ENCODE peak calls at places on chromosomes 13 and 19, in nine cellular contexts. S is A549, Q is heart left ventricle, L is body of pancreas, E is adrenal gland, P is H1, Y is breast epithelium, T is testis, O is transverse colon. B is an unnamed sample. For H3K4me1, the result is how much of the 10 kb centered on the place peaks cover.

GRCh38 chr19:30719189-30719990 is 347.2 kb downstream of the ZNF536 start:
- DNase-seq in S (no peak), Q (peak), L (peak), E (peak), P (no peak), Y (no peak), T (peak), O (peak), B (no peak)

GRCh38 chr13:26999499-26999898 is 172.1 kb downstream of the USP12 start:
- DNase-seq in S (no peak), Q (no peak), L (no peak), E (no peak), P (no peak), Y (no peak), T (no peak), O (peak), B (no peak)

GRCh38 chr13:50519866-50520265 is 323.6 kb downstream of the DLEU7 start:
- DNase-seq in S (no peak), Q (no peak), L (no peak), E (no peak), P (no peak), Y (no peak), T (no peak), O (no peak), B (no peak)

GRCh38 chr19:16001481-16002312 is 52.9 kb downstream of the OR10H4 start:
- DNase-seq in S (no peak), Q (no peak), L (peak), E (no peak), P (no peak), Y (no peak), T (no peak), O (peak), B (no peak)

GRCh38 chr13:72141845-72142470 is 275.0 kb upstream of the DACH1 start:
- DNase-seq in S (no peak), Q (no peak), L (peak), E (peak), P (no peak), Y (no peak), T (no peak), O (no peak), B (no peak)

GRCh38 chr19:1264801-1265610 is 4.1 kb upstream of the CIRBP start:
- DNase-seq in S (peak), Q (peak), L (peak), E (peak), P (no peak), Y (peak), T (peak), O (peak), B (no peak)

GRCh38 chr13:97330448-97330847 is 103.5 kb upstream of the RAP2A start:
- DNase-seq in S (no peak), Q (no peak), L (no peak), E (no peak), P (no peak), Y (no peak), T (no peak), O (no peak), B (no peak)

GRCh38 chr13:109297628-109298027 is 488.8 kb downstream of the IRS2 start:
- DNase-seq in S (no peak), Q (no peak), L (no peak), E (no peak), P (no peak), Y (no peak), T (no peak), O (no peak), B (no peak)

GRCh38 chr13:98581971-98582702 is 5.2 kb upstream of the STK24 start:
- DNase-seq in S (no peak), Q (no peak), L (no peak), E (no peak), P (no peak), Y (no peak), T (no peak), O (no peak), B (no peak)

GRCh38 chr13:94028234-94029145 is 451.0 kb downstream of the DCT start:
- DNase-seq in S (no peak), Q (no peak), L (no peak), E (no peak), P (no peak), Y (no peak), T (no peak), O (no peak), B (no peak)

GRCh38 chr19:2711175-2711936 is 8.9 kb upstream of the GNG7 start:
- DNase-seq in S (no peak), Q (no peak), L (no peak), E (no peak), P (no peak), Y (no peak), T (no peak), O (no peak), B (no peak)

GRCh38 chr19:5083547-5083965 is 114.6 kb downstream of the KDM4B start:
- DNase-seq in S (no peak), Q (peak), L (no peak), E (peak), P (no peak), Y (no peak), T (no peak), O (no peak), B (no peak)

GRCh38 chr13:50697746-50698526 is 145.6 kb downstream of the DLEU7 start:
- DNase-seq in S (no peak), Q (no peak), L (no peak), E (peak), P (no peak), Y (no peak), T (no peak), O (no peak), B (no peak)

GRCh38 chr13:35139591-35139990 is 197.5 kb downstream of the NBEA start:
- DNase-seq in S (no peak), Q (no peak), L (no peak), E (no peak), P (no peak), Y (no peak), T (no peak), O (no peak), B (no peak)

GRCh38 chr13:67726979-67727378 is 496.8 kb upstream of the PCDH9 start:
- DNase-seq in S (no peak), Q (no peak), L (no peak), E (peak), P (no peak), Y (no peak), T (no peak), O (peak), B (no peak)

GRCh38 chr19:1540353-1540925 is 16.6 kb downstream of the PLK5 start:
- DNase-seq in S (no peak), Q (no peak), L (no peak), E (no peak), P (no peak), Y (no peak), T (peak), O (no peak), B (no peak)

GRCh38 chr13:40494513-40494912 is 171.9 kb downstream of the FOXO1 start:
- DNase-seq in S (no peak), Q (no peak), L (no peak), E (no peak), P (no peak), Y (no peak), T (no peak), O (no peak), B (no peak)

GRCh38 chr19:43901395-43902390 is 33.4 kb downstream of the ZNF45 start:
- DNase-seq in S (peak), Q (peak), L (peak), E (peak), P (peak), Y (peak), T (peak), O (peak), B (peak)

GRCh38 chr19:53992815-53993214 is 1.4 kb downstream of the CACNG6 start:
- DNase-seq in S (no peak), Q (no peak), L (no peak), E (no peak), P (no peak), Y (no peak), T (no peak), O (no peak), B (no peak)

GRCh38 chr19:16883518-16883917 is 5.3 kb upstream of the F2RL3 start:
- DNase-seq in S (no peak), Q (no peak), L (no peak), E (no peak), P (no peak), Y (no peak), T (no peak), O (no peak), B (no peak)

GRCh38 chr13:102721800-102722231 is 27.0 kb upstream of the METTL21C start:
- DNase-seq in S (no peak), Q (no peak), L (no peak), E (peak), P (no peak), Y (no peak), T (no peak), O (no peak), B (no peak)

GRCh38 chr19:42613666-42614065 is 18.9 kb upstream of the CEACAM8 start:
- DNase-seq in S (no peak), Q (no peak), L (no peak), E (no peak), P (no peak), Y (no peak), T (no peak), O (no peak), B (no peak)

GRCh38 chr19:45632468-45633196 is 6.6 kb downstream of the EML2 start:
- DNase-seq in S (peak), Q (peak), L (peak), E (peak), P (no peak), Y (peak), T (peak), O (peak), B (no peak)

GRCh38 chr13:100040196-100040595 is 48.7 kb upstream of the PCCA start:
- DNase-seq in S (no peak), Q (no peak), L (no peak), E (no peak), P (no peak), Y (no peak), T (no peak), O (no peak), B (no peak)

GRCh38 chr19:572891-573825 is 762 bp downstream of the BSG start:
- DNase-seq in S (no peak), Q (no peak), L (peak), E (peak), P (no peak), Y (no peak), T (peak), O (peak), B (no peak)

GRCh38 chr19:3253270-3253669 is 28.8 kb downstream of the CELF5 start:
- DNase-seq in S (no peak), Q (no peak), L (no peak), E (no peak), P (no peak), Y (no peak), T (no peak), O (no peak), B (no peak)

GRCh38 chr13:58528351-58528750 is 896.8 kb downstream of the PCDH17 start:
- DNase-seq in S (no peak), Q (no peak), L (no peak), E (no peak), P (no peak), Y (no peak), T (no peak), O (no peak), B (no peak)

GRCh38 chr13:90070837-90071525 is 1276.5 kb upstream of the MIR17HG start:
- DNase-seq in S (no peak), Q (no peak), L (no peak), E (no peak), P (no peak), Y (no peak), T (no peak), O (no peak), B (no peak)

GRCh38 chr13:79398169-79398568 is 7.9 kb downstream of the RBM26 start:
- DNase-seq in S (no peak), Q (no peak), L (no peak), E (no peak), P (no peak), Y (no peak), T (no peak), O (no peak), B (no peak)

GRCh38 chr13:25463496-25463895 is 91.7 kb downstream of the ATP8A2 start:
- DNase-seq in S (no peak), Q (no peak), L (no peak), E (no peak), P (no peak), Y (no peak), T (no peak), O (no peak), B (no peak)

GRCh38 chr13:39688699-39689405 is 33.4 kb downstream of the COG6 start:
- DNase-seq in S (no peak), Q (no peak), L (no peak), E (no peak), P (no peak), Y (no peak), T (no peak), O (no peak), B (no peak)

GRCh38 chr19:23343434-23344010 is 51.7 kb downstream of the ZNF91 start:
- DNase-seq in S (no peak), Q (no peak), L (no peak), E (no peak), P (no peak), Y (no peak), T (no peak), O (no peak), B (no peak)

GRCh38 chr13:25727250-25727649 is 324.6 kb downstream of the SHISA2 start:
- DNase-seq in S (no peak), Q (no peak), L (peak), E (no peak), P (no peak), Y (peak), T (no peak), O (peak), B (no peak)

GRCh38 chr19:7619671-7620441 is 9.5 kb downstream of the XAB2 start:
- DNase-seq in S (no peak), Q (no peak), L (peak), E (no peak), P (no peak), Y (peak), T (no peak), O (no peak), B (no peak)

DNA sequence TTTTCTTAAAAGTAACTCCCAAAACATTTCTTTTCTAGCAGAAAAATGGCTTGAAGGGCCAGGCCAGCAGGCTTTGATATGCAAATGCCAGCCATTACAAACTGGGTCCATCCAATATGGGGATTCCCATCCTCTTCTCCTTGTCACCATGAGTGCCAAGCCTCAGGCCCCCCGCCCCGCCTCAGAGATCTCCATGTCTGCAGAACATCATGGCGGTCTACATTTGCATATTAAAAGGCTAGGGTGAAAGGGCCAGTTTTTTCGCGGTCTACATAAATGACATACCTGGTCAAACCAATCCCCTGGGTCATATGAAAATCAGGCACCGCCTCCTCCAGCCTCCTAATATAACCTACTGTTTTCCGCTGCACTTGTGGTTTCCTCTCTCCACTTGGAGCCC is 1327.6 kb downstream of the UQCRFS1 start:
- DNase-seq in S (no peak), Q (no peak), L (no peak), E (no peak), P (no peak), Y (no peak), T (no peak), O (no peak), B (no peak)
- TF ChIP-seq POLR2A in S (no peak), Q (no peak), L (no peak), E (no peak), P (no peak), Y (no peak), T (no peak), O (no peak), B (no peak)

GRCh38 chr19:14004619-14005380 is 1.3 kb downstream of the RFX1 start:
- DNase-seq in S (no peak), Q (peak), L (peak), E (peak), P (no peak), Y (no peak), T (peak), O (peak), B (no peak)
- H3K4me1 ChIP-seq in S (under half), Q (under half), L (under half), E (under half), P (under half), Y (under half), T (under half), O (under half), B (half or more)

GRCh38 chr19:57437931-57438330 is 2.8 kb downstream of the ZNF749 start:
- DNase-seq in S (no peak), Q (no peak), L (no peak), E (no peak), P (no peak), Y (no peak), T (no peak), O (no peak), B (no peak)
- TF ChIP-seq POLR2A in S (no peak), Q (no peak), L (no peak), E (no peak), P (no peak), Y (no peak), T (no peak), O (no peak), B (no peak)

DNA sequence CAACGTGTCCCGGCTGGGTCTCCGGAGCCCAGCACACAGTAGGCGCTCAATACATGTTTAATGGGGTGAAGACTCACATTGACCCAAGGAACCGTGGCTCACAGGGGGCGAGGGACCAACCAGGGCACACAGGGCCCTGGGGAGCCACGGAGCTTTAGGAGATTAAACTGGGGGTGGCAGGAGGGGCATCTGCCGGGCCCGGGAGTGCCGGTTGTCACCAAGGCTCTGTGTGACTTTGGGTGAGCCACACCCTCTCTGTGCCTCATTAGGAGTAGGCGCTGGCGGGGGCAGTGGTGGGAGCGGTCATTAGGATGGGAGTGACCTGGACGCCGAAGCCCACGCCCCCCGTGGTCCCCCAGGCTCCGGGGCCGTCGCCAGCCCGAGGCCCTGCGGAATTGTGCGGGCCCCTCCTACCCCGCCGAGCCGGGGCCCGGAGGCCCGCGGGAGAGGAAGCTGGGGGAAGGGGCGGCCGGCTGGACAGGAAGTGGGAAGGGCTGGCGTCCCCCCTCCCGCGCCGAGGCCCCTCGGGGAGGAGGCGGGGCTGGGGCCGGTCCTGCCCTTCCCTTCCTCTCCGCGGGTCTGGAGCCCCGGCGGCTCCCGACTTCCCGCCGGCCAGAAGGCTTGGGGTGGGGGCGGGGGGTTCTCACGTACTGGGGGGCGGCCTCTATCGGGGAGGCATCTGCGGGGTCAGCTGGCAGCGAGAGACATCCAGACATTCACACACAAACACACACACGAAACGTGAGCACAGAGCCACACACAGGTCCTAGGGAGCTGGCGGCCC is 1.8 kb upstream of the SSBP4 start:
- DNase-seq in S (no peak), Q (peak), L (peak), E (peak), P (no peak), Y (no peak), T (peak), O (peak), B (no peak)
- H3K4me1 ChIP-seq in S (half or more), Q (half or more), L (half or more), E (half or more), P (under half), Y (under half), T (half or more), O (half or more), B (half or more)

GRCh38 chr19:38849746-38850230 is at the start of gene HNRNPL:
- DNase-seq in S (no peak), Q (peak), L (no peak), E (no peak), P (no peak), Y (peak), T (no peak), O (peak), B (peak)
- TF ChIP-seq POLR2A in S (peak), Q (peak), L (peak), E (peak), P (peak), Y (peak), T (peak), O (peak), B (peak)

GRCh38 chr19:34189917-34190425 is 17.7 kb downstream of the LSM14A start:
- DNase-seq in S (no peak), Q (no peak), L (no peak), E (no peak), P (no peak), Y (no peak), T (no peak), O (no peak), B (no peak)
- H3K4me1 ChIP-seq in S (half or more), Q (half or more), L (half or more), E (half or more), P (under half), Y (under half), T (under half), O (under half), B (under half)

DNA sequence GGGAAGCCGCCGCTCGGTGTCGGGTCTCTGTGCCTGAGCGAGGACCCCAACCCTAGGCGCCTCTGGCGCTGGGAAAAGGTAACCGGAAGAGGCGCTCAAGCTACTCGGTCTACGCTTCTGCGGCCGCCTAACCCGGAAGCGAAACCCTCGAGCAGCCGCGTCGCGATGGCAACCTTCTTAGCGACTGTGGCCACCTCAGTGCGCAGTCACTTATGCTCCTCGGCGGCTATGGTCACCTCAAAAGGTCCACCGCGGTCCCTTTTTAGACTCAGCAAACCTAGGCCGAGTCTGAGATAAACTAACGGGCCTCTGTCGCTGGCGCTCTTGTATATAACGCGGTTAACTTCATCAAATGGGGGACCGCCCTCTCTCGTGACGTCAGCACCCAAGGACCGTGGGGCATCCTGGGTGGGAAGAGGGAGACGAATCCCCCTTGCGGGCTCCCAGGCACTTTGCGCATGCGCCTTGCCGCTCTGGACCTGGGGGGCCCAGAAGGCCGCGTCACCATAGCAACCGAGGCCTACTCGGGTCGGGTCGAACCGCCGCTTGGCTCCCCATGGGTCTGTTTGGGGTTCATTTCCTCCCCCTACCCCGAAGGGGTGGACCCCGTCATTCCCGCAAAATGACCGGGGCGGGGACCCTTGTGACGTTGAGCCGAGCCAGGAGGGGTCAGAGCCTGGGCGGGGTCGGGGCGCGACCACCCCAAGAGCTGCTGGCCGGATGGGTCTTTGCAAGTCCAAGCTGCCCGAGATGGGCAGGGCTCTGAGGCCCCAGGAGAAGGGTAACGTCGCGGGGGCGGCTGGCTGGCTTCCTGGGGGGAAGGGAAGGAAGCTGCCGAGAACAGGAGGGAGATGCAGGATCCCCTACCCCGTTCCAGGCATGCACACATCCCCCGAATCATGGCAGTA is at the start of gene GTF2F1:
- DNase-seq in S (peak), Q (peak), L (peak), E (peak), P (peak), Y (peak), T (peak), O (peak), B (peak)
- TF ChIP-seq POLR2A in S (peak), Q (peak), L (peak), E (peak), P (no peak), Y (peak), T (no peak), O (peak), B (no peak)

GRCh38 chr13:22369840-22370239 is 699.0 kb downstream of the FGF9 start:
- DNase-seq in S (no peak), Q (no peak), L (no peak), E (no peak), P (peak), Y (no peak), T (no peak), O (no peak), B (no peak)

GRCh38 chr13:22372261-22372660 is 701.4 kb downstream of the FGF9 start:
- DNase-seq in S (no peak), Q (no peak), L (no peak), E (no peak), P (no peak), Y (no peak), T (no peak), O (no peak), B (no peak)

GRCh38 chr13:22375151-22375550 is 704.3 kb downstream of the FGF9 start:
- DNase-seq in S (no peak), Q (no peak), L (no peak), E (no peak), P (no peak), Y (no peak), T (no peak), O (no peak), B (no peak)
- H3K4me1 ChIP-seq in S (under half), Q (under half), L (under half), E (under half), P (under half), Y (under half), T (under half), O (under half), B (under half)

GRCh38 chr13:114234645-114235421 is at the start of gene CDC16:
- DNase-seq in S (peak), Q (peak), L (peak), E (peak), P (peak), Y (peak), T (peak), O (peak), B (peak)
- TF ChIP-seq POLR2A in S (peak), Q (peak), L (peak), E (peak), P (peak), Y (no peak), T (no peak), O (peak), B (no peak)

B was measured in esophagus squamous epithelium.